ENCODE peak calls at places on chromosomes 12 and 14, in eight cellular contexts. L is fibroblast of lung, X is mammary epithelial cell, A is astrocyte, K is PC-9, S is neural progenitor cell, Q is K562, B is hepatocyte. D is an unnamed sample.

GRCh38 chr12:52895726-52896189 is 9.1 kb downstream of the KRT8 start:
- DNase-seq in L (no peak), X (no peak), A (no peak), K (peak; percentile 72), S (no peak), Q (no peak), B (peak; percentile 67), D (no peak)

GRCh38 chr14:50775357-50775756 is 55.6 kb downstream of the NIN start:
- DNase-seq in L (peak; percentile 90), X (peak; percentile 87), A (peak; percentile 89), K (no peak), S (no peak), Q (no peak), B (peak; percentile 27), D (peak; percentile 52)

GRCh38 chr12:75783093-75783877 is 248.3 kb downstream of the PHLDA1 start:
- DNase-seq in L (peak; percentile 41), X (no peak), A (peak; percentile 34), K (no peak), S (no peak), Q (no peak), B (no peak), D (no peak)

GRCh38 chr12:12764824-12765223 is 20.6 kb upstream of the APOLD1 start:
- DNase-seq in L (no peak), X (no peak), A (no peak), K (no peak), S (no peak), Q (no peak), B (no peak), D (no peak)

GRCh38 chr12:52156757-52157565 is 34.9 kb downstream of the KRT80 start:
- DNase-seq in L (no peak), X (peak; percentile 80), A (no peak), K (peak; percentile 82), S (peak; percentile 84), Q (peak; percentile 79), B (peak; percentile 86), D (no peak)

GRCh38 chr14:50520947-50521815 is 11.2 kb downstream of the MAP4K5 start:
- DNase-seq in L (peak; percentile 91), X (peak; percentile 93), A (peak; percentile 89), K (peak; percentile 36), S (no peak), Q (no peak), B (no peak), D (peak; percentile 57)

GRCh38 chr12:94180558-94181296 is 32.4 kb downstream of the PLXNC1 start:
- DNase-seq in L (peak; percentile 6), X (peak; percentile 69), A (no peak), K (no peak), S (no peak), Q (no peak), B (no peak), D (no peak)

GRCh38 chr12:52202361-52203078 is 10.7 kb upstream of the KRT80 start:
- DNase-seq in L (peak; percentile 52), X (no peak), A (no peak), K (no peak), S (no peak), Q (no peak), B (no peak), D (no peak)

GRCh38 chr12:81570234-81570633 is 188.9 kb downstream of the PPFIA2 start:
- DNase-seq in L (no peak), X (no peak), A (no peak), K (no peak), S (no peak), Q (no peak), B (no peak), D (no peak)

GRCh38 chr12:127381681-127382080 is 885.3 kb upstream of the TMEM132C start:
- DNase-seq in L (peak; percentile 81), X (peak; percentile 63), A (peak; percentile 78), K (no peak), S (no peak), Q (no peak), B (no peak), D (no peak)

GRCh38 chr14:75413013-75413412 is 14.8 kb upstream of the JDP2 start:
- DNase-seq in L (no peak), X (no peak), A (no peak), K (no peak), S (no peak), Q (no peak), B (no peak), D (no peak)

GRCh38 chr14:75411194-75411552 is 16.6 kb upstream of the JDP2 start:
- DNase-seq in L (no peak), X (no peak), A (no peak), K (no peak), S (no peak), Q (no peak), B (no peak), D (no peak)

GRCh38 chr14:75406102-75406501 is 21.7 kb upstream of the JDP2 start:
- DNase-seq in L (no peak), X (no peak), A (no peak), K (no peak), S (no peak), Q (no peak), B (no peak), D (no peak)

GRCh38 chr14:75404843-75405242 is 23.0 kb upstream of the JDP2 start:
- DNase-seq in L (no peak), X (no peak), A (no peak), K (no peak), S (no peak), Q (no peak), B (no peak), D (no peak)

DNA sequence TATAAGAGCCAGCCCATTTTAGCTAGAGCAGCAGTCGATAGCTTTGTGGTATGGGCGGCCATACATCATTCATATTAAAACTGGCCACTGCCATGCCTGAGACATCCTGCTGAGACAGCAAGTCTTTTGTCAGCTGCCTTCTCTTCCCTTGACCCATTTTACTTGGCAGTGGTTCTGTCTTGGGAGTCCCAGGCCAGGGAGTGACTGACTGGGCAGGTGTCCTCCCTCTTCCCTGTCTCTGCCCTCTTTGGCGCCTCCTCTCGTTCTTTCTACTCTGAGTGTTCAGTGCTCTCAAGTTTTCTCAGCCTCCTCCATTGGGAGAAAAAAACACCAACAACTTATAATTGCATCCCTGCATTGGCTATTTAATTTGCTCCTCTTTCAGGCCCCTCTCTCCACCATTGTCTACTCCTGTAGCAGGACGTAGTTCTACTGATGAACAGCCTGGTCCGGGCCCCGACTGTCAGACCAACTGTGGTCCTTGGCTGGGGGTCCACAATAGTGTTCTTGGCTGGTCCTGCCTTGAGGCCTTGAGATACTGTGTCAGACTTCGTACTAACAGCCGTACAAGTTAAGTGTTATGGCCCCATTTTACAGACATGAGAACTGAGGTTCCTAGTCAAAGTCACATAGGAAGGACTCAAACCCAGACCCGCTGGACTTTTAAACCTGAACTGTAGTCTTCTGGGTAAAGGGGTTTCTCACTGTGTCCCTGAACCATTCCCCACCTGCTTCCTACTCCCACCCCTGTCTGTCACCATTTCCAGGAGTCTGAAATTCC is 18.2 kb upstream of the JDP2 start:
- DNase-seq in L (no peak), X (no peak), A (no peak), K (no peak), S (no peak), Q (no peak), B (no peak), D (no peak)
- TF ChIP-seq CTCF in L (no peak), X (no peak), A (no peak), K (no peak), S (no peak), Q (no peak), B (no peak), D (no peak)

DNA sequence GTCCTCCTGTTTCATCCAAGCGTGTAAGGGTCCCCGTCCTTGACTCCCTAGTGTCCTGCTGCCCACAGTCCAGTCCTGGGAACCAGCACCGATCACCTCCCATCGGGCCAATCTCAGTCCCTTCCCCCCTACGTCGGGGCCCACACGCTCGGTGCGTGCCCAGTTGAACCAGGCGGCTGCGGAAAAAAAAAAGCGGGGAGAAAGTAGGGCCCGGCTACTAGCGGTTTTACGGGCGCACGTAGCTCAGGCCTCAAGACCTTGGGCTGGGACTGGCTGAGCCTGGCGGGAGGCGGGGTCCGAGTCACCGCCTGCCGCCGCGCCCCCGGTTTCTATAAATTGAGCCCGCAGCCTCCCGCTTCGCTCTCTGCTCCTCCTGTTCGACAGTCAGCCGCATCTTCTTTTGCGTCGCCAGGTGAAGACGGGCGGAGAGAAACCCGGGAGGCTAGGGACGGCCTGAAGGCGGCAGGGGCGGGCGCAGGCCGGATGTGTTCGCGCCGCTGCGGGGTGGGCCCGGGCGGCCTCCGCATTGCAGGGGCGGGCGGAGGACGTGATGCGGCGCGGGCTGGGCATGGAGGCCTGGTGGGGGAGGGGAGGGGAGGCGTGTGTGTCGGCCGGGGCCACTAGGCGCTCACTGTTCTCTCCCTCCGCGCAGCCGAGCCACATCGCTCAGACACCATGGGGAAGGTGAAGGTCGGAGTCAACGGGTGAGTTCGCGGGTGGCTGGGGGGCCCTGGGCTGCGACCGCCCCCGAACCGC is at the start of gene GAPDH:
- DNase-seq in L (peak; percentile 97), X (peak; percentile 97), A (peak; percentile 93), K (peak; percentile 98), S (peak; percentile 97), Q (peak; percentile 90), B (peak; percentile 98), D (peak; percentile 69)
- H3K79me2 ChIP-seq in L (peaks cover 48% of the 10 kb centered on the region), X (peaks cover 65% of the 10 kb centered on the region), A (peaks cover 35% of the 10 kb centered on the region), K (peaks cover 67% of the 10 kb centered on the region), S (peaks cover 57% of the 10 kb centered on the region), Q (peaks cover 63% of the 10 kb centered on the region), B (peaks cover 39% of the 10 kb centered on the region), D (peaks cover 30% of the 10 kb centered on the region)

DNA sequence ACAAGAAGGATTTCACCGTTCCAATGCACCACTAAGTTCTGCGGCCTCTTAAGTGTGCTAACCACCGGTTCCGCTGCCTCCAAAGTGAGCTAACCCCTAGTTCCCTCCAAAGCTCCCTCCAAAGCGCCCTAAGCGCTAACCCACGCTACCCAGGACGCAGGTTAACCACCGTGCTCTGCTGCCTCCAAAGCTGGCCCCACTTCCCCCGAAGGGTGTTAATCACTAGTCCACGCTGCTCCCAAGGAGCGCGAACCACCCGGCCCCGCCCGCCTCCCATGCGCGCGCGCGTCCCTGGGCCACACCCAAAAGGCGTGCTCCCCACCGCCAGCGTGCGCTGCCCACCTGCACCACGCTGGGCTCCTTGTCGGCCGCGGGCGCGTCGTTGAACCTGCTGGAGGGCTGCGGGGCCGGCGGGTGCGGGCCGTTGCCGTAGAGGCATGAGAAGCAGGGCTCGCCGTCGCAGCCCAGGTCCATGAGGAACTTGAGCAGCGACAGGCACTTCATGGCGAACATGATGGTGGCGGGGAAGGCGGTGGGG is 11.7 kb downstream of the FAM181A start:
- DNase-seq in L (no peak), X (no peak), A (no peak), K (no peak), S (no peak), Q (no peak), B (no peak), D (no peak)
- TF ChIP-seq EZH2 in L (no peak), X (no peak), A (peak; percentile 93), K (no peak), S (no peak), Q (no peak), B (no peak), D (peak; percentile 10)

DNA sequence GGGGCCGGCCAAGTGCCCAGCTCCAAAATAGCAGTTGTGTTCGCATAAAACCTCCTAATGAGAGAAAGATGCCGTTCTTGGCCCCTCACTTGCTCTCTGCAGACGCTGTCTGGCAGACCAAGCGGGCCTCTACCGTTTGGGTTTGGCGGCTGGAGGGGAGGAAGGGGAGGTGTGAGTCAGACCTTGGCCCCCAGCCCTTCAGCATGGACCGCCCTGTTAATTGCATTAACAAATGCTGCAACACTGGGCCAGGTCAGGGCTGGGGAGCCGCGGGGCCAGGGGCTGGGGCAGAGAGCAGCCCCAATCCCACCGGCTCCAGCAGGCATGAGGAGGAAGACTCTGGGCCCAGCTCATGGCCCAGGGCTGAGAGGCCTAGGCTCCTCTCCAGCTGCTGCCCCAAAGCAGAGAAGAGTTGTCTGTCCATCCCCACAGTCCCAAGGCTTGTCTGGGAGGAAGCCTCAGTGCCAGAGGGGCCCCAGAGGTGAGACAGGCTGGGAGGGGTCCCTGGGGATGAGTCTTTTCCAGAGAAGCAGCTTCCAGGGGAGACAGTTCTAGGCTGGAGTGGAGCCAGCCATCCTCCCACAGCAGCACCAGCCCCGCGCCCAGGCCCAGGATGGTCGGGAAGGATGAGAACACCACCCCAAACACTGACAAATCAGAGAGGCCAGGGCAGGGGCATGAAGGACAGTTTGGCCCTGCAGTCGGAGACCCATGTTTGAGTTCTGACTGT is 16.9 kb downstream of the LTBP2 start:
- DNase-seq in L (peak; percentile 84), X (no peak), A (peak; percentile 75), K (no peak), S (no peak), Q (no peak), B (no peak), D (no peak)
- TF ChIP-seq CTCF in L (no peak), X (no peak), A (no peak), K (no peak), S (no peak), Q (no peak), B (no peak), D (no peak)